ENCODE peak calls at places on chromosomes 5 and 9, in ten cellular contexts. Y is A549, U is lung, D is left ventricle myocardium inferior, C is cardiac muscle cell, V is dorsolateral prefrontal cortex, S is breast epithelium, Z is mammary epithelial cell, O is pancreas, W is tibial nerve. K is an unnamed sample.

GRCh38 chr5:72210913-72211670 is 103.8 kb downstream of the MAP1B start:
- DNase-seq in V (no peak), O (peak), D (peak), C (no peak), S (no peak), Z (peak), W (peak), Y (peak), U (peak), K (no peak)

GRCh38 chr5:170132642-170133448 is 27.1 kb downstream of the FOXI1 start:
- DNase-seq in V (no peak), C (no peak), D (no peak), U (no peak), W (no peak), Y (peak), S (no peak), O (no peak), Z (peak), K (no peak)

GRCh38 chr9:135550344-135550918 is 4.5 kb downstream of the OBP2A start:
- DNase-seq in S (no peak), W (no peak), Z (no peak), U (no peak), O (no peak), Y (no peak), D (no peak), V (no peak), C (no peak), K (no peak)

GRCh38 chr5:133331866-133332731 is 280.2 kb downstream of the FSTL4 start:
- DNase-seq in W (no peak), U (no peak), D (no peak), O (no peak), S (no peak), V (no peak), C (no peak), Z (no peak), Y (no peak), K (no peak)

GRCh38 chr9:20898885-20899554 is 132.4 kb downstream of the HACD4 start:
- DNase-seq in S (no peak), W (no peak), Y (no peak), Z (peak), V (no peak), U (no peak), O (no peak), D (no peak), C (peak), K (no peak)

GRCh38 chr5:44387391-44387790 is 1.8 kb downstream of the FGF10 start:
- DNase-seq in D (no peak), Y (no peak), W (no peak), C (peak), S (no peak), U (no peak), V (no peak), Z (no peak), O (peak), K (no peak)

GRCh38 chr9:33331411-33331891 is 41.1 kb downstream of the NFX1 start:
- DNase-seq in O (no peak), U (no peak), S (no peak), D (no peak), Y (no peak), C (no peak), V (no peak), W (no peak), Z (no peak), K (no peak)

GRCh38 chr5:39584921-39585320 is 160.1 kb upstream of the DAB2 start:
- DNase-seq in S (no peak), Z (no peak), V (no peak), W (no peak), Y (no peak), U (no peak), O (no peak), D (no peak), C (no peak), K (no peak)

GRCh38 chr5:496028-496427 is 28.2 kb downstream of the SLC9A3 start:
- DNase-seq in D (no peak), U (no peak), V (no peak), Y (no peak), W (no peak), C (no peak), O (no peak), S (no peak), Z (no peak), K (no peak)

GRCh38 chr9:37371565-37372464 is 50.7 kb upstream of the GRHPR start:
- DNase-seq in U (no peak), D (no peak), Z (no peak), S (no peak), Y (no peak), V (no peak), C (no peak), W (no peak), O (no peak), K (peak)

GRCh38 chr9:97430316-97430715 is 18.4 kb downstream of the TDRD7 start:
- DNase-seq in O (no peak), D (no peak), C (no peak), Y (no peak), Z (no peak), U (no peak), V (no peak), S (no peak), W (no peak), K (no peak)

GRCh38 chr9:17349816-17350215 is 215.0 kb downstream of the CNTLN start:
- DNase-seq in U (no peak), D (no peak), O (no peak), Z (no peak), Y (no peak), W (no peak), S (no peak), C (no peak), V (no peak), K (no peak)

GRCh38 chr5:139392324-139392677 is 2.6 kb upstream of the MZB1 start:
- DNase-seq in O (no peak), D (no peak), Y (peak), Z (no peak), U (no peak), C (no peak), V (no peak), S (no peak), W (no peak), K (no peak)

GRCh38 chr9:75053869-75054268 is 25.8 kb upstream of the CARNMT1 start:
- DNase-seq in D (no peak), U (no peak), Y (no peak), W (no peak), S (no peak), Z (no peak), C (no peak), V (no peak), O (no peak), K (no peak)

GRCh38 chr5:151243564-151243963 is 9.4 kb upstream of the GM2A start:
- DNase-seq in Z (no peak), D (no peak), C (no peak), O (no peak), S (no peak), U (no peak), V (no peak), Y (no peak), W (no peak), K (no peak)

GRCh38 chr5:139901251-139901575 is 105.6 kb downstream of the PSD2 start:
- DNase-seq in S (no peak), Y (no peak), D (no peak), V (no peak), O (no peak), W (no peak), U (no peak), C (no peak), Z (no peak), K (no peak)

GRCh38 chr5:14663734-14664269 is 716 bp upstream of the OTULIN start:
- DNase-seq in C (peak), O (no peak), Z (no peak), Y (no peak), U (peak), V (no peak), W (peak), D (no peak), S (peak), K (no peak)

GRCh38 chr9:125993423-125993935 is 246.3 kb downstream of the PBX3 start:
- DNase-seq in U (no peak), V (peak), S (no peak), Z (no peak), D (no peak), O (no peak), C (no peak), Y (no peak), W (no peak), K (no peak)

GRCh38 chr9:130845901-130846381 is 10.9 kb downstream of the ABL1 start:
- DNase-seq in V (no peak), C (peak), Y (peak), S (no peak), O (no peak), W (no peak), D (no peak), U (no peak), Z (no peak), K (no peak)

GRCh38 chr5:51625224-51625968 is 242.1 kb downstream of the ISL1 start:
- DNase-seq in W (no peak), O (no peak), Z (no peak), Y (no peak), U (no peak), V (no peak), S (no peak), D (no peak), C (no peak), K (no peak)

GRCh38 chr9:127904888-127905728 is 5.7 kb upstream of the ST6GALNAC6 start:
- DNase-seq in C (no peak), U (no peak), V (no peak), Y (no peak), S (no peak), Z (no peak), D (no peak), O (no peak), W (no peak), K (peak)

GRCh38 chr9:34652608-34653007 is 623 bp downstream of the IL11RA start:
- DNase-seq in Y (no peak), D (no peak), C (no peak), W (no peak), V (no peak), Z (no peak), U (no peak), O (no peak), S (no peak), K (no peak)

GRCh38 chr5:143479394-143479793 is 75.9 kb upstream of the NR3C1 start:
- DNase-seq in C (no peak), S (no peak), V (no peak), W (no peak), D (no peak), Y (peak), O (no peak), U (no peak), Z (peak), K (no peak)

GRCh38 chr9:83449166-83449565 is 89.0 kb downstream of the FRMD3 start:
- DNase-seq in W (no peak), Z (no peak), O (no peak), Y (no peak), D (peak), S (no peak), V (no peak), U (no peak), C (no peak), K (no peak)

GRCh38 chr9:3768698-3769458 is 243.1 kb upstream of the RFX3 start:
- DNase-seq in S (no peak), W (peak), C (no peak), D (no peak), Z (no peak), V (no peak), U (no peak), Y (no peak), O (no peak), K (no peak)

GRCh38 chr5:7592910-7593309 is 197.0 kb downstream of the ADCY2 start:
- DNase-seq in O (no peak), Y (peak), C (peak), U (no peak), V (no peak), W (no peak), S (no peak), Z (no peak), D (no peak), K (no peak)

DNA sequence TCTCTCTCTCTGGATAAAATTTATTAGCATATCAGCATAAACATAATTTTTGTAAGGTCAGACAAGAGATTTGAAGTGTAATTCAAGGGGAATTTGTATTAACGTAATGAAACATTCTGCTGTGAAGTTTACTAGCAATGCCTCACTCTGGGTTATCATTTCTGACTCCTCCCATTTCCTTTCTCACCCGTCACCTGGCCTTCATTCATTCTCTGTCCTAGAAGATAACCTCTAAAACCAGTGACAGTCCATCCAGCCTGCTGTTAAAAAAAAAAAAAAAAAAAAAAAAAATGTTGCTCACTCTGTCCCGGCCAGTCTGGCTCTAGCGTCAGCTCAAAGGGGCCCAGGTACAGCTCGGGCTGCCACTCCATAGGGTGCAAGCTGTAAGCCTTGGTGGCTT is 27.2 kb downstream of the GRAMD2B start:
- DNase-seq in S (no peak), O (no peak), C (no peak), Y (no peak), D (no peak), U (no peak), W (no peak), Z (peak), V (no peak), K (peak)
- H3K4me3 ChIP-seq in S (no peak), O (no peak), C (no peak), Y (no peak), D (no peak), U (no peak), W (no peak), Z (no peak), V (no peak), K (peak)

GRCh38 chr5:123786411-123786810 is 274.4 kb downstream of the CSNK1G3 start:
- DNase-seq in S (no peak), V (no peak), C (no peak), W (no peak), D (no peak), Z (no peak), O (no peak), U (no peak), Y (no peak), K (no peak)

GRCh38 chr5:123790226-123790625 is 278.2 kb downstream of the CSNK1G3 start:
- DNase-seq in O (no peak), C (no peak), Y (no peak), U (no peak), V (no peak), Z (no peak), W (no peak), S (no peak), D (no peak), K (no peak)

GRCh38 chr5:123785160-123786001 is 273.4 kb downstream of the CSNK1G3 start:
- DNase-seq in V (no peak), O (peak), C (peak), Z (peak), Y (no peak), W (no peak), S (no peak), D (no peak), U (no peak), K (no peak)

GRCh38 chr5:123787136-123787535 is 275.2 kb downstream of the CSNK1G3 start:
- DNase-seq in U (no peak), Z (no peak), W (no peak), O (no peak), Y (no peak), C (no peak), D (no peak), S (no peak), V (no peak), K (no peak)
- TF ChIP-seq CTCF in U (no peak), Z (no peak), W (no peak), O (no peak), Y (no peak), C (no peak), D (no peak), S (no peak), V (no peak), K (no peak)

GRCh38 chr5:135040331-135041144 is 6.5 kb upstream of the PITX1 start:
- DNase-seq in W (no peak), V (no peak), C (peak), O (no peak), D (no peak), S (no peak), U (no peak), Y (no peak), Z (no peak), K (no peak)
- H3K4me3 ChIP-seq in W (no peak), V (no peak), C (no peak), O (no peak), D (no peak), S (no peak), U (no peak), Y (no peak), Z (no peak), K (no peak)

DNA sequence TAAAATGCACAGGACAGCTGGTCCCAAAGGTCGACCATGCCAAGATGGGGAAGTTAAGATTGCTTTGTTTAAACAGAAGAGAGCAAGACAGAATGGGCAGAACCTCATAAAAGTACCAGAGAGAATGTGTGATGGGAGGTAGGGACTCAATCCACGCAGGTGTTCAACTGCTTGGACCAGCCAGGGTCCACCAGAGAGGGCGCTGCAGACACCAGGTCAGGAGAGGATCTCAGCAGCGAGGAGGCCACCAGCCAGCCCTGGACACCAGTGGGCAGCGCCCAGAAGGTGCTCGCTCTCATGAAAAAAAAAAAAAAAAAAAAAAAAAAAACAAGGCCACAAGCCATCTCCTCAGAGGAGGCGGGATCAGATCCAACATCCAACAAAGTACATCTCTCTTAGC is 81.8 kb downstream of the SHC3 start:
- DNase-seq in Z (no peak), W (no peak), C (no peak), V (no peak), S (no peak), O (no peak), D (no peak), U (no peak), Y (no peak), K (no peak)
- TF ChIP-seq CTCF in Z (no peak), W (no peak), C (peak), V (no peak), S (no peak), O (no peak), D (no peak), U (no peak), Y (no peak), K (peak)

GRCh38 chr5:16467363-16468219 is 2.0 kb upstream of the ZNF622 start:
- DNase-seq in Z (peak), Y (no peak), U (no peak), D (no peak), W (no peak), C (peak), O (no peak), V (no peak), S (no peak), K (peak)
- H3K4me3 ChIP-seq in Z (peak), Y (no peak), U (no peak), D (peak), W (no peak), C (no peak), O (peak), V (no peak), S (no peak), K (peak)

DNA sequence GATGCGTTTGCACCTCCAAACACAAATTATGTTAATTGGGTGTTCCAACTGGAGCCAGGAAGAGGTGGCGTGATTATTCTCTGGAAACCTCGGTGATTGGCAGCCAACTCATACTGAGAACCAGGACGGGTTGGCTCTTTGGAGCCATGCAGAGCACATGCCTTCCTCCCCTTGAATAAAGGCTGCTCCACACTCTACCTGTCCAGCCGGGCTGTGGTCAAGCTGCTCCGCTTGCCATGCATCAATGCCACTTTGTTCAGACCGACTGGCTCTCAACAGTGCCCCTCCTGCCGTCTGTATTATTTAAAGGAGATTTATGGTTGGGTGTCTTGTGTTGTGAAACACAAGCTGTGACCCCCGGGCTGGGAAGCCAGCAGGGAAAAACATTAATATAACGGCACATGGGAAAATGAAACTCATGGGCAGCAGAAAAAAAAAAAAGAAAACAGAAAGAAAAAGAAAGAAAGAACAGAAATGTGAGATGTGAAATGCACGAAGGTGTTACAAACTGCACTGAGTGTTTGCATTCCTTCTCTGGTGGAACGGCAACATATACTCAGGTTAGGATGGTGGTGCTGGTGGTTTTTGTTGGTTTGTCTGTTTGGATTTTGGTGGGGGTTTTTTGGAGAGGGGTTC is 190.9 kb downstream of the EBF1 start:
- DNase-seq in O (no peak), Y (no peak), U (no peak), V (no peak), D (no peak), C (no peak), W (no peak), S (no peak), Z (no peak), K (no peak)
- TF ChIP-seq CTCF in O (no peak), Y (no peak), U (no peak), V (no peak), D (no peak), C (no peak), W (no peak), S (no peak), Z (no peak), K (no peak)

DNA sequence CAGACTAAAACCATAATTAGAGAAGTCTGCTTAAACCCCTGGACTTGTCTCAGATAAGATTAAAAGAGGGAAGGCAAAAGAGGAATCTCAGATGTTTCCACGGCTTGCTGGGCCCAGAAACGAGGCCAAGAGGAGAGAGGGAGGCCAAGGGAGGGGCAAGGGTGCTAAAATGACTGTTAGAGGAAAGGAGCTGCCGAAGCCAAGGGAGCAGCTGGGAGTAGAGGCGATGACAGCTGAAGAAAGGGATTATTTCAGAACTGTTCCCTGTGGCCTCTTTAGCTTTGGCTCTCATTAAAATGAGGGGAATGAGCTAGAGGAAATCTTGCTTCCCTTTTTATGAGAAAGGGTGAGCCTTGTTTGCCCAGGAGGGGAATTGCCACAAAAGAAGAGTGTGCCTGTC is 72.0 kb downstream of the FEM1C start:
- DNase-seq in U (no peak), Z (no peak), W (no peak), O (no peak), Y (no peak), S (no peak), D (peak), V (no peak), C (peak), K (no peak)
- H3K4me3 ChIP-seq in U (no peak), Z (no peak), W (no peak), O (no peak), Y (no peak), S (no peak), D (no peak), V (no peak), C (no peak), K (no peak)

K was measured in GM12864.